ENCODE peak calls at places on chromosomes 6 and 20, in ten cellular contexts. One of them, this sample, is unnamed.

GRCh38 chr6:128335963-128336362 is 184.4 kb downstream of the PTPRK start:
- DNase-seq in activated CD8-positive, alpha-beta memory T cell treated with anti-CD3 and anti-CD28 coated beads for 48 hours: no peak
- DNase-seq in astrocyte of the cerebellum: no peak
- DNase-seq in kidney tubule cell: no peak
- DNase-seq in NCI-H1436: no peak
- DNase-seq in CD8-positive, alpha-beta T cell: no peak
- DNase-seq in NCI-H1105: no peak
- DNase-seq in COR-L47: no peak
- DNase-seq in SK-N-SH: no peak
- DNase-seq in T-cell: no peak
- DNase-seq in this sample: no peak

GRCh38 chr20:1489764-1490436 is 1.3 kb downstream of the SIRPB2 start:
- DNase-seq in COR-L47: no peak
- DNase-seq in NCI-H1105: no peak
- DNase-seq in T-cell: no peak
- DNase-seq in SK-N-SH: no peak
- DNase-seq in astrocyte of the cerebellum: no peak
- DNase-seq in NCI-H1436: no peak
- DNase-seq in activated CD8-positive, alpha-beta memory T cell treated with anti-CD3 and anti-CD28 coated beads for 48 hours: no peak
- DNase-seq in CD8-positive, alpha-beta T cell: no peak
- DNase-seq in kidney tubule cell: peak
- DNase-seq in this sample: no peak

GRCh38 chr20:48673485-48673884 is 154.3 kb downstream of the PREX1 start:
- DNase-seq in CD8-positive, alpha-beta T cell: no peak
- DNase-seq in astrocyte of the cerebellum: no peak
- DNase-seq in NCI-H1105: no peak
- DNase-seq in kidney tubule cell: no peak
- DNase-seq in activated CD8-positive, alpha-beta memory T cell treated with anti-CD3 and anti-CD28 coated beads for 48 hours: no peak
- DNase-seq in COR-L47: no peak
- DNase-seq in T-cell: no peak
- DNase-seq in SK-N-SH: no peak
- DNase-seq in NCI-H1436: no peak
- DNase-seq in this sample: no peak

GRCh38 chr6:44514576-44515193 is 127.2 kb downstream of the CDC5L start:
- DNase-seq in NCI-H1436: no peak
- DNase-seq in COR-L47: no peak
- DNase-seq in NCI-H1105: no peak
- DNase-seq in CD8-positive, alpha-beta T cell: no peak
- DNase-seq in T-cell: no peak
- DNase-seq in astrocyte of the cerebellum: no peak
- DNase-seq in SK-N-SH: no peak
- DNase-seq in kidney tubule cell: no peak
- DNase-seq in activated CD8-positive, alpha-beta memory T cell treated with anti-CD3 and anti-CD28 coated beads for 48 hours: no peak
- DNase-seq in this sample: no peak

GRCh38 chr6:29953001-29953436 is 10.7 kb downstream of the HLA-A start:
- DNase-seq in COR-L47: no peak
- DNase-seq in activated CD8-positive, alpha-beta memory T cell treated with anti-CD3 and anti-CD28 coated beads for 48 hours: no peak
- DNase-seq in SK-N-SH: no peak
- DNase-seq in NCI-H1105: no peak
- DNase-seq in astrocyte of the cerebellum: no peak
- DNase-seq in T-cell: no peak
- DNase-seq in kidney tubule cell: peak
- DNase-seq in NCI-H1436: no peak
- DNase-seq in CD8-positive, alpha-beta T cell: no peak
- DNase-seq in this sample: no peak

GRCh38 chr20:17849901-17850673 is 118.5 kb downstream of the SNX5 start:
- DNase-seq in kidney tubule cell: peak
- DNase-seq in COR-L47: no peak
- DNase-seq in astrocyte of the cerebellum: peak
- DNase-seq in CD8-positive, alpha-beta T cell: no peak
- DNase-seq in T-cell: no peak
- DNase-seq in NCI-H1105: no peak
- DNase-seq in SK-N-SH: no peak
- DNase-seq in activated CD8-positive, alpha-beta memory T cell treated with anti-CD3 and anti-CD28 coated beads for 48 hours: no peak
- DNase-seq in NCI-H1436: no peak
- DNase-seq in this sample: no peak

GRCh38 chr20:32945710-32946221 is 58.5 kb downstream of the SUN5 start:
- DNase-seq in astrocyte of the cerebellum: no peak
- DNase-seq in T-cell: no peak
- DNase-seq in COR-L47: no peak
- DNase-seq in CD8-positive, alpha-beta T cell: no peak
- DNase-seq in kidney tubule cell: peak
- DNase-seq in NCI-H1436: no peak
- DNase-seq in NCI-H1105: no peak
- DNase-seq in activated CD8-positive, alpha-beta memory T cell treated with anti-CD3 and anti-CD28 coated beads for 48 hours: no peak
- DNase-seq in SK-N-SH: peak
- DNase-seq in this sample: no peak

GRCh38 chr20:21982559-21982958 is 277.1 kb downstream of the PAX1 start:
- DNase-seq in kidney tubule cell: no peak
- DNase-seq in astrocyte of the cerebellum: no peak
- DNase-seq in T-cell: no peak
- DNase-seq in activated CD8-positive, alpha-beta memory T cell treated with anti-CD3 and anti-CD28 coated beads for 48 hours: no peak
- DNase-seq in COR-L47: no peak
- DNase-seq in CD8-positive, alpha-beta T cell: no peak
- DNase-seq in NCI-H1105: no peak
- DNase-seq in SK-N-SH: no peak
- DNase-seq in NCI-H1436: no peak
- DNase-seq in this sample: no peak

GRCh38 chr6:29403801-29404200 is 8.4 kb downstream of the OR12D2 start:
- DNase-seq in T-cell: no peak
- DNase-seq in NCI-H1105: no peak
- DNase-seq in CD8-positive, alpha-beta T cell: no peak
- DNase-seq in astrocyte of the cerebellum: no peak
- DNase-seq in COR-L47: no peak
- DNase-seq in NCI-H1436: no peak
- DNase-seq in SK-N-SH: no peak
- DNase-seq in kidney tubule cell: no peak
- DNase-seq in activated CD8-positive, alpha-beta memory T cell treated with anti-CD3 and anti-CD28 coated beads for 48 hours: no peak
- DNase-seq in this sample: no peak

GRCh38 chr20:15056231-15056630 is 718.8 kb upstream of the FLRT3 start:
- DNase-seq in astrocyte of the cerebellum: no peak
- DNase-seq in T-cell: no peak
- DNase-seq in NCI-H1105: no peak
- DNase-seq in kidney tubule cell: no peak
- DNase-seq in COR-L47: no peak
- DNase-seq in SK-N-SH: no peak
- DNase-seq in activated CD8-positive, alpha-beta memory T cell treated with anti-CD3 and anti-CD28 coated beads for 48 hours: no peak
- DNase-seq in NCI-H1436: no peak
- DNase-seq in CD8-positive, alpha-beta T cell: no peak
- DNase-seq in this sample: no peak

GRCh38 chr20:10337291-10337690 is 96.7 kb downstream of the MKKS start:
- DNase-seq in CD8-positive, alpha-beta T cell: no peak
- DNase-seq in COR-L47: no peak
- DNase-seq in astrocyte of the cerebellum: no peak
- DNase-seq in activated CD8-positive, alpha-beta memory T cell treated with anti-CD3 and anti-CD28 coated beads for 48 hours: no peak
- DNase-seq in T-cell: no peak
- DNase-seq in NCI-H1105: no peak
- DNase-seq in NCI-H1436: no peak
- DNase-seq in kidney tubule cell: no peak
- DNase-seq in SK-N-SH: no peak
- DNase-seq in this sample: no peak

GRCh38 chr6:83038246-83038645 is 27.4 kb downstream of the UBE3D start:
- DNase-seq in NCI-H1105: no peak
- DNase-seq in SK-N-SH: no peak
- DNase-seq in kidney tubule cell: peak
- DNase-seq in T-cell: no peak
- DNase-seq in CD8-positive, alpha-beta T cell: no peak
- DNase-seq in COR-L47: no peak
- DNase-seq in astrocyte of the cerebellum: no peak
- DNase-seq in NCI-H1436: no peak
- DNase-seq in activated CD8-positive, alpha-beta memory T cell treated with anti-CD3 and anti-CD28 coated beads for 48 hours: no peak
- DNase-seq in this sample: no peak

GRCh38 chr20:21607971-21608735 is 94.3 kb upstream of the NKX2-2 start:
- DNase-seq in COR-L47: peak
- DNase-seq in astrocyte of the cerebellum: no peak
- DNase-seq in SK-N-SH: peak
- DNase-seq in CD8-positive, alpha-beta T cell: no peak
- DNase-seq in activated CD8-positive, alpha-beta memory T cell treated with anti-CD3 and anti-CD28 coated beads for 48 hours: no peak
- DNase-seq in NCI-H1105: peak
- DNase-seq in kidney tubule cell: no peak
- DNase-seq in T-cell: no peak
- DNase-seq in NCI-H1436: no peak
- DNase-seq in this sample: no peak

This sample was measured in effector memory CD4-positive, alpha-beta T cell.